ENCODE peak calls at places on chromosomes 11 and 22, in nine cellular contexts. U is heart left ventricle, M is GM12891, K is HL-60, F is HTR-8/SVneo, J is iPS DF 19.7, Y is NCI-H226, B is SJSA1, W is T-helper 17 cell. Q is an unnamed sample.
A peak's percentile ranks its signal among the peaks of the same experiment; 100 is the strongest.

GRCh38 chr22:34102633-34103032 is 182.4 kb upstream of the LARGE1 start:
- DNase-seq in F (no peak), W (no peak), M (no peak), Y (no peak), B (no peak), J (no peak), K (no peak), U (no peak), Q (no peak)

GRCh38 chr11:66063900-66064299 is 6.2 kb upstream of the PACS1 start:
- DNase-seq in K (no peak), U (no peak), W (no peak), F (no peak), J (no peak), Y (no peak), M (no peak), B (no peak), Q (no peak)

GRCh38 chr11:67415501-67416304 is at the start of gene CARNS1:
- DNase-seq in J (no peak), M (no peak), Y (no peak), F (no peak), K (no peak), U (no peak), B (no peak), W (no peak), Q (no peak)

GRCh38 chr11:117281159-117281558 is 10.0 kb upstream of the BACE1-AS start:
- DNase-seq in K (no peak), Y (peak; percentile 100), W (no peak), J (no peak), F (peak; percentile 84), B (peak; percentile 89), M (no peak), U (no peak), Q (no peak)

GRCh38 chr11:9639985-9640384 is 23.9 kb upstream of the SWAP70 start:
- DNase-seq in J (no peak), Y (peak; percentile 35), F (no peak), K (peak; percentile 95), B (no peak), M (no peak), W (no peak), U (no peak), Q (no peak)

GRCh38 chr11:6738590-6738989 is 33.2 kb downstream of the OR2AG2 start:
- DNase-seq in F (no peak), B (no peak), K (no peak), J (no peak), W (no peak), U (no peak), M (no peak), Y (no peak), Q (no peak)

GRCh38 chr11:128874406-128874805 is 7.3 kb upstream of the KCNJ1 start:
- DNase-seq in F (no peak), Y (no peak), J (no peak), B (no peak), U (no peak), K (no peak), M (no peak), W (no peak), Q (no peak)

GRCh38 chr22:30469165-30469564 is 2.7 kb downstream of the SEC14L3 start:
- DNase-seq in B (no peak), K (no peak), U (no peak), M (no peak), W (no peak), Y (no peak), J (no peak), F (no peak), Q (no peak)

GRCh38 chr22:19178065-19178658 is 374 bp downstream of the SLC25A1 start:
- DNase-seq in Y (no peak), M (peak; percentile 59), F (no peak), W (no peak), K (peak; percentile 65), B (peak; percentile 76), J (no peak), U (peak; percentile 59), Q (peak; percentile 57)

GRCh38 chr11:68925613-68926012 is 21.9 kb downstream of the IGHMBP2 start:
- DNase-seq in F (no peak), Y (no peak), J (no peak), M (no peak), U (no peak), W (no peak), B (no peak), K (no peak), Q (no peak)

GRCh38 chr11:121426476-121427454 is 25.3 kb upstream of the SORL1 start:
- DNase-seq in W (no peak), B (no peak), U (peak; percentile 62), M (no peak), F (no peak), Y (no peak), J (no peak), K (no peak), Q (no peak)

GRCh38 chr11:27397619-27398412 is 34.8 kb upstream of the CCDC34 start:
- DNase-seq in U (no peak), F (no peak), K (no peak), M (no peak), W (no peak), J (no peak), B (no peak), Y (no peak), Q (no peak)

GRCh38 chr11:116986521-116987105 is 111.6 kb downstream of the SIK3 start:
- DNase-seq in M (no peak), F (peak; percentile 18), K (peak; percentile 49), J (no peak), U (no peak), Y (peak; percentile 58), W (no peak), B (peak; percentile 28), Q (no peak)

GRCh38 chr11:130710442-130711101 is 205.7 kb downstream of the SNX19 start:
- DNase-seq in B (no peak), W (no peak), Y (no peak), F (no peak), M (no peak), U (peak; percentile 30), K (no peak), J (no peak), Q (no peak)

GRCh38 chr22:30232716-30233218 is 13.8 kb downstream of the LIF start:
- DNase-seq in M (no peak), W (no peak), J (no peak), B (peak; percentile 56), K (no peak), Y (no peak), U (no peak), F (no peak), Q (no peak)

GRCh38 chr22:49294656-49295464 is 532.8 kb downstream of the BRD1 start:
- DNase-seq in F (no peak), W (no peak), U (no peak), J (no peak), Y (no peak), K (no peak), M (no peak), B (no peak), Q (no peak)

GRCh38 chr11:68398870-68399865 is 61.4 kb upstream of the PPP6R3 start:
- DNase-seq in J (no peak), W (no peak), Y (no peak), F (no peak), B (no peak), U (peak; percentile 81), M (no peak), K (no peak), Q (no peak)

GRCh38 chr22:46074771-46075551 is 75.4 kb upstream of the PPARA start:
- DNase-seq in M (no peak), W (no peak), Y (no peak), K (no peak), U (no peak), B (peak; percentile 65), J (no peak), F (no peak), Q (no peak)

GRCh38 chr11:132300283-132300682 is 929.9 kb downstream of the NTM start:
- DNase-seq in F (no peak), B (no peak), U (no peak), Y (no peak), W (no peak), M (no peak), K (no peak), J (no peak), Q (no peak)

GRCh38 chr11:61270354-61271070 is 24.6 kb downstream of the VWCE start:
- DNase-seq in Y (peak; percentile 33), M (peak; percentile 49), U (no peak), W (no peak), B (no peak), F (no peak), J (no peak), K (no peak), Q (no peak)

GRCh38 chr22:50074551-50075042 is 10.6 kb downstream of the MLC1 start:
- DNase-seq in F (no peak), M (no peak), U (no peak), B (no peak), K (no peak), W (no peak), J (no peak), Y (no peak), Q (no peak)

GRCh38 chr11:128323381-128323780 is 264.0 kb downstream of the ETS1 start:
- DNase-seq in J (no peak), W (peak; percentile 31), K (no peak), Y (no peak), U (no peak), M (peak; percentile 25), F (no peak), B (no peak), Q (no peak)